ENCODE peak calls at places on chromosomes 7 and 10, in nine cellular contexts. H is frontal cortex, O is stomach, A is M059J, E is iris pigment epithelial cell, U is ACHN, C is COR-L47, M is pancreas, S is HS-5. T is an unnamed sample.

GRCh38 chr7:119197872-119198527 is 973.5 kb downstream of the ANKRD7 start:
- DNase-seq in O (peak), A (peak), C (peak), H (no peak), U (peak), S (peak), M (peak), E (peak), T (peak)

GRCh38 chr7:32536585-32536984 is 41.3 kb downstream of the AVL9 start:
- DNase-seq in O (no peak), H (no peak), M (no peak), C (no peak), S (peak), U (peak), E (peak), A (peak), T (no peak)

GRCh38 chr10:132834891-132835847 is 49.2 kb upstream of the NKX6-2 start:
- DNase-seq in C (no peak), O (no peak), H (no peak), M (no peak), U (no peak), A (no peak), E (no peak), S (no peak), T (peak)

GRCh38 chr7:81462672-81463071 is 307.2 kb downstream of the HGF start:
- DNase-seq in E (peak), M (no peak), U (no peak), A (peak), C (no peak), O (no peak), S (no peak), H (no peak), T (no peak)

GRCh38 chr7:36390199-36391090 is 783 bp downstream of the ANLN start:
- DNase-seq in H (peak), O (peak), C (peak), E (peak), S (peak), U (peak), A (peak), M (peak), T (peak)

GRCh38 chr7:69349291-69349690 is 249.0 kb upstream of the AUTS2 start:
- DNase-seq in C (no peak), M (no peak), H (no peak), S (no peak), O (no peak), A (no peak), E (no peak), U (no peak), T (no peak)

GRCh38 chr10:55500931-55501559 is 700.0 kb upstream of the PCDH15 start:
- DNase-seq in O (no peak), E (peak), A (peak), H (no peak), M (no peak), C (peak), U (peak), S (peak), T (peak)

GRCh38 chr7:97215556-97215955 is 98.1 kb downstream of the SDHAF3 start:
- DNase-seq in S (no peak), O (no peak), E (no peak), U (no peak), C (peak), A (no peak), H (no peak), M (no peak), T (peak)

GRCh38 chr10:70872281-70872680 is 16.1 kb downstream of the PCBD1 start:
- DNase-seq in U (no peak), M (no peak), O (no peak), H (no peak), E (no peak), A (no peak), S (no peak), C (no peak), T (no peak)

GRCh38 chr7:80273327-80273726 is 138.7 kb downstream of the GNAI1 start:
- DNase-seq in A (peak), M (no peak), O (no peak), H (no peak), C (no peak), U (no peak), S (no peak), E (peak), T (no peak)

GRCh38 chr10:116704926-116705325 is 37.4 kb downstream of the HSPA12A start:
- DNase-seq in H (no peak), E (no peak), A (no peak), S (no peak), O (peak), U (no peak), C (peak), M (peak), T (no peak)

GRCh38 chr10:52566471-52567246 is 205.9 kb downstream of the MBL2 start:
- DNase-seq in O (no peak), H (no peak), E (peak), A (peak), U (peak), C (no peak), S (no peak), M (no peak), T (peak)

GRCh38 chr7:1679326-1679965 is 9.4 kb downstream of the ELFN1 start:
- DNase-seq in S (no peak), U (no peak), E (no peak), M (no peak), C (no peak), A (no peak), H (no peak), O (peak), T (no peak)

GRCh38 chr10:51876528-51876927 is 177.1 kb upstream of the CSTF2T start:
- DNase-seq in O (no peak), M (no peak), S (no peak), H (no peak), C (no peak), U (no peak), E (no peak), A (no peak), T (no peak)

GRCh38 chr7:79806161-79806734 is 328.4 kb upstream of the GNAI1 start:
- DNase-seq in C (peak), H (no peak), E (peak), M (no peak), S (no peak), U (peak), A (peak), O (no peak), T (no peak)

GRCh38 chr10:3393958-3394357 is 221.4 kb upstream of the PITRM1 start:
- DNase-seq in C (no peak), U (no peak), O (no peak), M (no peak), S (no peak), H (no peak), E (peak), A (no peak), T (no peak)

GRCh38 chr10:70832852-70833542 is 17.2 kb downstream of the SGPL1 start:
- DNase-seq in U (peak), C (no peak), S (peak), M (no peak), A (peak), E (peak), O (no peak), H (no peak), T (no peak)

GRCh38 chr10:69069090-69070042 is 18.5 kb upstream of the SRGN start:
- DNase-seq in S (no peak), E (no peak), M (no peak), O (no peak), H (no peak), C (no peak), U (no peak), A (no peak), T (peak)

GRCh38 chr10:96705134-96705533 is 15.2 kb downstream of the PIK3AP1 start:
- DNase-seq in H (no peak), A (no peak), C (no peak), M (no peak), U (no peak), S (no peak), E (no peak), O (no peak), T (no peak)

GRCh38 chr10:21649441-21649872 is 115.4 kb downstream of the MLLT10 start:
- DNase-seq in S (no peak), C (no peak), A (peak), M (no peak), H (no peak), O (no peak), E (peak), U (no peak), T (no peak)

GRCh38 chr10:7700577-7701125 is 2.5 kb upstream of the ITIH2 start:
- DNase-seq in U (no peak), M (no peak), E (peak), H (no peak), C (no peak), S (peak), O (no peak), A (peak), T (no peak)

GRCh38 chr10:13648425-13648824 is 61.7 kb downstream of the PRPF18 start:
- DNase-seq in O (no peak), U (no peak), M (no peak), A (no peak), C (no peak), E (no peak), H (no peak), S (no peak), T (no peak)

GRCh38 chr7:121011401-121011800 is 22.9 kb downstream of the CPED1 start:
- DNase-seq in O (no peak), U (no peak), A (no peak), E (no peak), C (no peak), H (no peak), S (no peak), M (no peak), T (no peak)

GRCh38 chr7:29091121-29091601 is 55.2 kb downstream of the CPVL start:
- DNase-seq in H (no peak), S (no peak), A (peak), O (peak), U (peak), E (no peak), M (no peak), C (peak), T (peak)

GRCh38 chr10:15254808-15255655 is 86.5 kb upstream of the NMT2 start:
- DNase-seq in A (no peak), E (no peak), M (peak), C (peak), U (no peak), H (peak), O (peak), S (no peak), T (no peak)

GRCh38 chr7:95690367-95690947 is 81.9 kb upstream of the DYNC1I1 start:
- DNase-seq in A (peak), C (peak), M (no peak), O (no peak), U (peak), E (peak), H (no peak), S (no peak), T (peak)

GRCh38 chr10:113052076-113052830 is 102.2 kb downstream of the TCF7L2 start:
- DNase-seq in O (no peak), C (no peak), U (peak), H (no peak), S (no peak), M (no peak), E (no peak), A (no peak), T (peak)

GRCh38 chr10:35359873-35360272 is 23.6 kb downstream of the CCNY start:
- DNase-seq in E (no peak), O (no peak), S (no peak), A (no peak), M (no peak), C (no peak), H (no peak), U (no peak), T (no peak)

GRCh38 chr7:55965805-55966421 is 1.5 kb downstream of the NIPSNAP2 start:
- DNase-seq in O (no peak), M (no peak), U (no peak), A (no peak), H (no peak), S (no peak), E (peak), C (no peak), T (no peak)

GRCh38 chr10:120422459-120422858 is 34.6 kb upstream of the PLPP4 start:
- DNase-seq in M (no peak), U (peak), H (no peak), C (no peak), E (peak), A (peak), S (peak), O (no peak), T (peak)

GRCh38 chr7:28662236-28662635 is 249.9 kb downstream of the CREB5 start:
- DNase-seq in C (no peak), E (no peak), U (no peak), S (no peak), M (no peak), O (no peak), A (no peak), H (no peak), T (no peak)

GRCh38 chr10:1403508-1404230 is 333.7 kb downstream of the ADARB2 start:
- DNase-seq in M (no peak), H (no peak), S (no peak), U (no peak), C (no peak), E (no peak), A (no peak), O (peak), T (no peak)

GRCh38 chr10:13787015-13787421 is 200.3 kb downstream of the PRPF18 start:
- DNase-seq in H (no peak), U (peak), S (no peak), O (no peak), E (peak), M (no peak), C (no peak), A (no peak), T (no peak)

GRCh38 chr10:30751678-30752331 is 122.3 kb upstream of the LYZL2 start:
- DNase-seq in S (peak), U (no peak), E (peak), M (no peak), A (peak), H (peak), O (peak), C (peak), T (peak)

GRCh38 chr10:100945754-100946153 is 23.6 kb upstream of the SEMA4G start:
- DNase-seq in A (no peak), H (no peak), U (no peak), O (no peak), M (no peak), S (no peak), E (no peak), C (no peak), T (no peak)

GRCh38 chr7:22762866-22763265 is 35.9 kb downstream of the IL6 start:
- DNase-seq in C (no peak), H (no peak), M (no peak), U (no peak), O (no peak), E (no peak), S (no peak), A (no peak), T (no peak)

GRCh38 chr10:75400163-75400768 is 1.3 kb downstream of the ZNF503 start:
- DNase-seq in H (no peak), M (no peak), A (no peak), E (peak), S (peak), C (peak), O (no peak), U (peak), T (no peak)

T was measured in SJCRH30.